ENCODE peak calls at places on chromosomes 6 and 20, in seven cellular contexts. J, M, S, F, W, A and L are unnamed samples.

GRCh38 chr6:45478235-45478634 is 100.5 kb upstream of the SUPT3H start:
- DNase-seq in A (peak; percentile 92), S (no peak), J (no peak), W (peak; percentile 58), F (no peak), M (no peak), L (no peak)

GRCh38 chr20:12152996-12153395 is 235.3 kb downstream of the BTBD3 start:
- DNase-seq in J (no peak), M (no peak), F (no peak), W (no peak), A (peak; percentile 93), S (no peak), L (no peak)

GRCh38 chr6:16698988-16699868 is 62.0 kb downstream of the ATXN1 start:
- DNase-seq in S (no peak), W (peak; percentile 79), F (no peak), J (no peak), A (peak; percentile 58), M (no peak), L (no peak)

GRCh38 chr20:45967551-45968080 is 4.4 kb downstream of the ZNF335 start:
- DNase-seq in W (no peak), J (peak; percentile 43), S (no peak), M (no peak), A (no peak), F (no peak), L (no peak)

GRCh38 chr6:3379482-3380060 is 77.3 kb downstream of the SLC22A23 start:
- DNase-seq in A (no peak), J (no peak), M (no peak), W (no peak), F (peak; percentile 51), S (no peak), L (no peak)

GRCh38 chr6:157641837-157642236 is 181.2 kb upstream of the SNX9 start:
- DNase-seq in S (no peak), W (no peak), F (no peak), M (no peak), J (no peak), A (no peak), L (no peak)

GRCh38 chr20:62696431-62696957 is 12.1 kb upstream of the NTSR1 start:
- DNase-seq in S (no peak), A (no peak), M (no peak), F (no peak), W (no peak), J (no peak), L (no peak)

GRCh38 chr6:144534123-144534676 is 249.1 kb downstream of the UTRN start:
- DNase-seq in W (no peak), J (no peak), S (no peak), M (no peak), F (no peak), A (no peak), L (no peak)

GRCh38 chr6:62763125-62763524 is 448.1 kb upstream of the FKBP1C start:
- DNase-seq in J (no peak), W (no peak), S (no peak), A (no peak), F (no peak), M (no peak), L (no peak)

GRCh38 chr6:107345398-107345797 is 114.0 kb downstream of the PDSS2 start:
- DNase-seq in A (no peak), J (no peak), S (no peak), M (no peak), F (no peak), W (no peak), L (no peak)

GRCh38 chr20:64188071-64188470 is 23.8 kb downstream of the MYT1 start:
- DNase-seq in M (no peak), F (no peak), S (no peak), J (no peak), A (no peak), W (no peak), L (no peak)

GRCh38 chr6:122620902-122621301 is 10.7 kb downstream of the PKIB start:
- DNase-seq in M (no peak), A (peak; percentile 52), W (no peak), F (no peak), S (no peak), J (no peak), L (no peak)

GRCh38 chr6:167398214-167399050 is 73.5 kb downstream of the TTLL2 start:
- DNase-seq in S (no peak), M (no peak), F (no peak), A (no peak), J (no peak), W (no peak), L (no peak)

GRCh38 chr6:84731901-84732300 is 32.5 kb downstream of the TBX18 start:
- DNase-seq in F (no peak), J (no peak), A (no peak), W (no peak), M (no peak), S (no peak), L (no peak)